ENCODE peak calls at places on chromosomes 2 and 18, in nine cellular contexts. One of them, this sample, is unnamed.

GRCh38 chr2:120182019-120182560 is 41.1 kb downstream of the TMEM185B start:
- DNase-seq in 8988T: no peak
- DNase-seq in fibroblast of lung: no peak
- DNase-seq in GM03348: no peak
- DNase-seq in T-helper 2 cell: peak; percentile 6
- DNase-seq in skeletal muscle cell: no peak
- DNase-seq in CD4-positive, alpha-beta memory T cell: no peak
- DNase-seq in BJ: no peak
- DNase-seq in occipital lobe: no peak
- DNase-seq in this sample: no peak

GRCh38 chr2:102057502-102058292 is 65.9 kb downstream of the IL1R2 start:
- DNase-seq in 8988T: no peak
- DNase-seq in fibroblast of lung: peak; percentile 81
- DNase-seq in GM03348: no peak
- DNase-seq in T-helper 2 cell: no peak
- DNase-seq in skeletal muscle cell: peak; percentile 75
- DNase-seq in CD4-positive, alpha-beta memory T cell: no peak
- DNase-seq in BJ: no peak
- DNase-seq in occipital lobe: no peak
- DNase-seq in this sample: no peak

GRCh38 chr2:230873670-230874401 is 9.1 kb downstream of the ITM2C start:
- DNase-seq in 8988T: no peak
- DNase-seq in fibroblast of lung: no peak
- DNase-seq in GM03348: no peak
- DNase-seq in T-helper 2 cell: no peak
- DNase-seq in skeletal muscle cell: no peak
- DNase-seq in CD4-positive, alpha-beta memory T cell: no peak
- DNase-seq in BJ: no peak
- DNase-seq in occipital lobe: no peak
- DNase-seq in this sample: peak; percentile 84

GRCh38 chr2:96325038-96325883 is at the start of gene ITPRIPL1:
- DNase-seq in 8988T: no peak
- DNase-seq in fibroblast of lung: no peak
- DNase-seq in GM03348: peak; percentile 37
- DNase-seq in T-helper 2 cell: peak; percentile 9
- DNase-seq in skeletal muscle cell: no peak
- DNase-seq in CD4-positive, alpha-beta memory T cell: peak; percentile 21
- DNase-seq in BJ: no peak
- DNase-seq in occipital lobe: no peak
- DNase-seq in this sample: peak; percentile 21

GRCh38 chr18:60534539-60534938 is 162.0 kb upstream of the MC4R start:
- DNase-seq in 8988T: no peak
- DNase-seq in fibroblast of lung: peak; percentile 79
- DNase-seq in GM03348: no peak
- DNase-seq in T-helper 2 cell: no peak
- DNase-seq in skeletal muscle cell: peak; percentile 37
- DNase-seq in CD4-positive, alpha-beta memory T cell: no peak
- DNase-seq in BJ: no peak
- DNase-seq in occipital lobe: no peak
- DNase-seq in this sample: no peak

GRCh38 chr2:214497489-214497888 is 86.6 kb downstream of the VWC2L start:
- DNase-seq in 8988T: no peak
- DNase-seq in fibroblast of lung: peak; percentile 68
- DNase-seq in GM03348: peak; percentile 12
- DNase-seq in T-helper 2 cell: no peak
- DNase-seq in skeletal muscle cell: no peak
- DNase-seq in CD4-positive, alpha-beta memory T cell: no peak
- DNase-seq in BJ: no peak
- DNase-seq in occipital lobe: no peak
- DNase-seq in this sample: no peak

GRCh38 chr2:149534674-149535073 is 52.9 kb downstream of the MMADHC start:
- DNase-seq in 8988T: no peak
- DNase-seq in fibroblast of lung: no peak
- DNase-seq in GM03348: no peak
- DNase-seq in T-helper 2 cell: no peak
- DNase-seq in skeletal muscle cell: no peak
- DNase-seq in CD4-positive, alpha-beta memory T cell: no peak
- DNase-seq in BJ: no peak
- DNase-seq in occipital lobe: no peak
- DNase-seq in this sample: no peak

GRCh38 chr18:58044370-58045264 is 591 bp downstream of the NEDD4L start:
- DNase-seq in 8988T: no peak
- DNase-seq in fibroblast of lung: peak; percentile 30
- DNase-seq in GM03348: peak; percentile 51
- DNase-seq in T-helper 2 cell: peak; percentile 31
- DNase-seq in skeletal muscle cell: no peak
- DNase-seq in CD4-positive, alpha-beta memory T cell: peak; percentile 26
- DNase-seq in BJ: no peak
- DNase-seq in occipital lobe: peak; percentile 46
- DNase-seq in this sample: peak; percentile 25

GRCh38 chr18:31061945-31062344 is 19.4 kb upstream of the DSC3 start:
- DNase-seq in 8988T: no peak
- DNase-seq in fibroblast of lung: peak; percentile 25
- DNase-seq in GM03348: no peak
- DNase-seq in T-helper 2 cell: no peak
- DNase-seq in skeletal muscle cell: no peak
- DNase-seq in CD4-positive, alpha-beta memory T cell: no peak
- DNase-seq in BJ: no peak
- DNase-seq in occipital lobe: no peak
- DNase-seq in this sample: no peak

GRCh38 chr18:35581555-35582309 is at the start of gene GALNT1:
- DNase-seq in 8988T: peak; percentile 37
- DNase-seq in fibroblast of lung: no peak
- DNase-seq in GM03348: peak; percentile 88
- DNase-seq in T-helper 2 cell: no peak
- DNase-seq in skeletal muscle cell: no peak
- DNase-seq in CD4-positive, alpha-beta memory T cell: peak; percentile 22
- DNase-seq in BJ: no peak
- DNase-seq in occipital lobe: no peak
- DNase-seq in this sample: peak; percentile 17